ENCODE peak calls at places on chromosomes 5 and 9, in four cellular contexts. L is pancreas, G is AG09309, I is GM23338. M is an unnamed sample.

GRCh38 chr5:109990723-109991359 is 301.1 kb downstream of the MAN2A1 start:
- DNase-seq in L (no peak), G (no peak), I (no peak), M (no peak)

GRCh38 chr9:98547606-98548005 is 161.1 kb downstream of the GABBR2 start:
- DNase-seq in L (no peak), G (no peak), I (no peak), M (no peak)

GRCh38 chr5:127506616-127507015 is 10.8 kb upstream of the PRRC1 start:
- DNase-seq in L (no peak), G (no peak), I (peak; percentile 35), M (no peak)

GRCh38 chr5:107129051-107129450 is 541.7 kb downstream of the EFNA5 start:
- DNase-seq in L (no peak), G (no peak), I (no peak), M (no peak)

GRCh38 chr9:73845539-73845938 is 651.6 kb upstream of the RORB start:
- DNase-seq in L (no peak), G (no peak), I (peak; percentile 8), M (no peak)

GRCh38 chr9:92717201-92718085 is 47.2 kb downstream of the BICD2 start:
- DNase-seq in L (no peak), G (no peak), I (no peak), M (no peak)

GRCh38 chr5:132391247-132391646 is 21.7 kb downstream of the SLC22A5 start:
- DNase-seq in L (no peak), G (no peak), I (no peak), M (no peak)

GRCh38 chr9:18390393-18390792 is 83.6 kb upstream of the ADAMTSL1 start:
- DNase-seq in L (no peak), G (no peak), I (no peak), M (no peak)

GRCh38 chr9:121599186-121599871 is 52.1 kb upstream of the DAB2IP start:
- DNase-seq in L (peak; percentile 93), G (no peak), I (peak; percentile 96), M (peak; percentile 82)

GRCh38 chr5:134846641-134846960 is 833 bp downstream of the C5orf24 start:
- DNase-seq in L (no peak), G (no peak), I (no peak), M (no peak)

GRCh38 chr9:101449071-101449721 is 13.6 kb upstream of the ALDOB start:
- DNase-seq in L (peak; percentile 91), G (no peak), I (peak; percentile 93), M (peak; percentile 61)

GRCh38 chr9:131804826-131805225 is 65.0 kb upstream of the RAPGEF1 start:
- DNase-seq in L (no peak), G (no peak), I (no peak), M (no peak)

GRCh38 chr9:128895556-128895955 is 13.6 kb downstream of the LRRC8A start:
- DNase-seq in L (no peak), G (no peak), I (peak; percentile 54), M (no peak)

GRCh38 chr5:141476132-141476909 is 555 bp downstream of the PCDHGC3 start:
- DNase-seq in L (peak; percentile 73), G (peak; percentile 46), I (peak; percentile 64), M (peak; percentile 66)

GRCh38 chr9:88326024-88326423 is 62.2 kb upstream of the SPIN1 start:
- DNase-seq in L (no peak), G (no peak), I (no peak), M (no peak)

GRCh38 chr9:110143969-110144545 is 63.9 kb downstream of the C9orf152 start:
- DNase-seq in L (no peak), G (no peak), I (no peak), M (no peak)

GRCh38 chr5:140075371-140075770 is 32.3 kb upstream of the NRG2 start:
- DNase-seq in L (no peak), G (peak; percentile 14), I (no peak), M (no peak)

GRCh38 chr9:90141723-90142122 is 500.9 kb downstream of the DIRAS2 start:
- DNase-seq in L (no peak), G (no peak), I (peak; percentile 74), M (no peak)

GRCh38 chr5:9046756-9047481 is 499.0 kb downstream of the SEMA5A start:
- DNase-seq in L (no peak), G (peak; percentile 88), I (no peak), M (no peak)

GRCh38 chr9:77883846-77884771 is 147.5 kb downstream of the GNAQ start:
- DNase-seq in L (no peak), G (no peak), I (peak; percentile 53), M (no peak)

GRCh38 chr9:21102311-21102710 is 24.6 kb upstream of the IFNB1 start:
- DNase-seq in L (no peak), G (no peak), I (no peak), M (no peak)

GRCh38 chr5:84059672-84060071 is 325.0 kb downstream of the EDIL3 start:
- DNase-seq in L (no peak), G (no peak), I (no peak), M (no peak)

GRCh38 chr9:70510157-70510770 is 95.8 kb upstream of the KLF9 start:
- DNase-seq in L (peak; percentile 79), G (no peak), I (peak; percentile 77), M (peak; percentile 51)

GRCh38 chr5:56908942-56909293 is 478 bp upstream of the SETD9 start:
- DNase-seq in L (peak; percentile 83), G (no peak), I (no peak), M (peak; percentile 78)

GRCh38 chr5:173733065-173733824 is 116.8 kb upstream of the BOD1 start:
- DNase-seq in L (no peak), G (no peak), I (no peak), M (no peak)

GRCh38 chr5:5650242-5650641 is 227.8 kb downstream of the ICE1 start:
- DNase-seq in L (no peak), G (no peak), I (peak; percentile 28), M (no peak)

GRCh38 chr5:69531010-69531785 is 28.8 kb upstream of the GTF2H2C start:
- DNase-seq in L (no peak), G (no peak), I (no peak), M (no peak)

GRCh38 chr5:158124606-158125316 is 265.8 kb upstream of the CLINT1 start:
- DNase-seq in L (no peak), G (no peak), I (peak; percentile 57), M (no peak)

GRCh38 chr9:136282272-136282861 is 21.5 kb downstream of the CCDC187 start:
- DNase-seq in L (no peak), G (no peak), I (no peak), M (no peak)

DNA sequence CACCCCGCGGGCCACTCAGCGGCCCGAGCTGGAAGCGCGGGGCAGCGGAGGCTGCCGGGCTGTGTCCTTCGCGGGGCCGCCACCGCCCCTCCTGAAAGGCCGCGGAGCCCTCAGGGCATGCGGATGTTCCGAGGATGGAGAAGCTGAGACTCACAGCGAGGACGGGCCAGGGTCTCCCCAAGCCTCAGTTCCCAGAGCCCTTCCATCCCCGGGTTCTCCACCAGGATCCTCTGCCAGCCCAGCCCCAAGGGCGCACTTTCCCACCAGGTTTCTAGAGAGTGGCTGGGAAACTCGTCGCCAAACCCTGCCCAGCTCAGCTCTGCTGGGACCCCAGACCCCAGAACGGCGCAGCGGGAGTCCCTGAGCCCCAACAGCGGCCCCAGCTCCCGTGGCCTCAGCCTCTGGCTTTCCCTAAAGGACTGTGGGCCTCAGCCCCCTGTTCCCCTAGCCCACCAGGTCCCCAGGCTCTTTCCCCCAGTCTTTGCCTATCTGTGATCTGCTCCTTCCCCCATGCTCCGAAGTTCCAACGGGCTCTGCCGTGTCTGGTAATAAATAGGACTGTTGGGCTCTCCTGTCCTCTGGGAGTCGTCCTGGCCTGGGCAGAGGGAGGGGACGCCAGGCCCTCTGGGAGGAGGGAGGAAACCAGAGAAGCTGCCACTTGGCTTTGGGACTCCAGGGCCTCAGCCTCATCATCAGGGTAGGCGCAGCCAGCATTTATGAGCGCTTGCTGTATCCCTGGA is 27.9 kb downstream of the ADGRD2 start:
- DNase-seq in L (no peak), G (no peak), I (peak; percentile 76), M (no peak)
- H3K4me3 ChIP-seq in L (no peak overlapping the region), G (no peak overlapping the region), I (peak overlapping the region; percentile 55), M (peak overlapping the region; percentile 28)

DNA sequence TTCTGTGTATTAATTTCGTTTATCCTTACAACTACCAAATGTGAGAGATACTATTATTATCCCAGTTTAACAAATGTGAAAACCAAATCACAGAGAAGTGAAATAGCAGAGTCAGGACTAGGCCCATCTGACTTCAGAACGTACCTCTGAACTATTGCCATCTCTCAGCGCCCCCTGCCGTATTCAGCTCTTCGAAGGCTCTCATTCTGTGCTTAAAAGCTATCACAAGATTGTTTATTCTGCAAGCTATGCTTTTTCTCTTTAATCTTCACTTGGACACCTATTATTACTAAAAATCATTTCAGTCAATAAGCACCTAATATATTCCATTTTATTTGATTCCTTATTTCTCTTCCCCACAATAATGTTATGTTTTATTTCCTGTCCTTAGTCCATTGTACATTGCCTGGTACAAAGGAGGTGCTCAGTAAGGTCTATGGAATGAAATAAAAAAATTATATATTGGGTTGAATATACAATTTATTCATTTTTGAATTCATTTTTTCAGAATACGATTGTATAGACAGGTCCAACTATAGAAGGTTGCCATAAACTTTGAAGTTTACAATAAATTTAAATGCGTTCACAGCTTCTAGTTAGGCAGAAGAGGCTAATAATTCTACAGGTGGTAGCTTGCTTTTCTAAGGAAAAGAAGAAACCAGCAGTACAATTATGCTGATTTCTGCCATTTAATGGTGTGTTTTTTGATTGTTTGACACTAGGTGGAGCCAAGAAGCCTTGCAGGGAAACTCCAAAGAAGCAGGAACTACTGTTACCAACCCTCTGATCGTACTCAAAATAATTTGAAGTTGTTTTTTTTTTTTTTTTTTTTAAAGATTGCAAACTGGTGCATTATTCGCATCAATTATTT is 202.2 kb upstream of the DMRTA1 start:
- DNase-seq in L (no peak), G (no peak), I (peak; percentile 69), M (no peak)
- H3K4me3 ChIP-seq in L (no peak overlapping the region), G (no peak overlapping the region), I (no peak overlapping the region), M (no peak overlapping the region)

DNA sequence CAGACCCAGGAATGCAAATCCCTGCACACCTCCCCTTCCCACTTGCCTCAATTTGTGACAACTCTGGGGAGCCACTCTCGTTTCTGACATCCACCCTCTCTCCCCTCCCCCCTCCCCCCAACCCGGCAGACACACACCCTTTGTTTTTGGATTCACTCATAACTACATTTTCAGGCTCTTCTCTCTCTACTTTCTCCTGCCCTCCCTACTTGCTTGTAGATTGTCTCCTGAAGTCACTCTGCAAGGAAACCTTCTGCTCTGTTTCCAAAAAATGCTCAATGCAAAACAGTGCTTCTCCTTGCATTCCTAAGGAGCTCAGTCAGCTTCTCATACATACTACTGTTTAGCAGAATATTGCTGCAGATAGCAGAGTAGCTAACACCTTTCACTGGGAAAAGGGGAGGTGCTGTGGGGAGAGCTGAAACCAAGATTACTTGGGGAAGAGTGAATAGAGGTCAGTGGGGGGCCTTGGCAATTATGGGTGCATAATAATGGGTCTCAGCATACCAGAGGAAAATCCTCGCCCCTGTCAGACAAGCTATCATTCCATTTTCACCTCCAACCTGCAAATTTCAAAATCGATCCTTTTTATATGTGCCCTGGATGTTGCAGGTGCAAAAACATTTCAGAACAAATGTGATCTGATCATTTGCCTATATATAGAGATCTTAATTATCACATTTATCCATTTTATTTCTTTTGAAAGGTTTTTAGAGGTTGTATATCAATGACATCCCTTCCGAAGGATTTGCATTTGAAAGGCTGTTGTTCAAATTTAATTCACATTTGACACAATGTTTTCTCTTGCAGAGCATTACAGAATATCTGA is 1860.7 kb upstream of the WWC1 start:
- DNase-seq in L (no peak), G (no peak), I (peak; percentile 95), M (no peak)
- H3K4me3 ChIP-seq in L (no peak overlapping the region), G (no peak overlapping the region), I (peak overlapping the region; percentile 26), M (no peak overlapping the region)

GRCh38 chr9:840343-840742 is 1.2 kb upstream of the DMRT1 start:
- DNase-seq in L (no peak), G (no peak), I (peak; percentile 86), M (no peak)

GRCh38 chr9:846852-847251 is 5.4 kb downstream of the DMRT1 start:
- DNase-seq in L (no peak), G (no peak), I (peak; percentile 45), M (no peak)

GRCh38 chr9:847505-847904 is 6.0 kb downstream of the DMRT1 start:
- DNase-seq in L (no peak), G (no peak), I (no peak), M (no peak)

GRCh38 chr9:842918-843468 is 1.5 kb downstream of the DMRT1 start:
- DNase-seq in L (no peak), G (no peak), I (peak; percentile 73), M (no peak)

GRCh38 chr9:841371-842209 is at the start of gene DMRT1:
- DNase-seq in L (no peak), G (no peak), I (peak; percentile 64), M (no peak)
- H3K4me3 ChIP-seq in L (no peak within 1 kb of the TSS), G (no peak within 1 kb of the TSS), I (peak within 1 kb of the TSS; percentile 54), M (no peak within 1 kb of the TSS)

M was measured in heart right ventricle.